ENCODE peak calls at places on chromosome 15, in seven cellular contexts. B is adipocyte, R is GM04503, K is kidney tubule cell, I is right cardiac atrium, Y is GM23248, O is NCI-H2171 treated with DMSO at 0.1 percent for 48 hours. V is an unnamed sample.

GRCh38 chr15:76163429-76164020 is 103.7 kb downstream of the TMEM266 start:
- DNase-seq in B (peak; percentile 76), R (no peak), K (no peak), I (peak; percentile 94), Y (peak; percentile 92), O (no peak), V (peak; percentile 52)

GRCh38 chr15:60781211-60781713 is 302.3 kb upstream of the ICE2 start:
- DNase-seq in B (no peak), R (no peak), K (no peak), I (peak; percentile 75), Y (no peak), O (no peak), V (no peak)

GRCh38 chr15:65939901-65940617 is 70.8 kb downstream of the RAB11A start:
- DNase-seq in B (peak; percentile 96), R (peak; percentile 87), K (peak; percentile 95), I (no peak), Y (peak; percentile 95), O (no peak), V (peak; percentile 46)

GRCh38 chr15:44482088-44482487 is 54.7 kb downstream of the CTDSPL2 start:
- DNase-seq in B (no peak), R (no peak), K (peak; percentile 53), I (no peak), Y (no peak), O (no peak), V (no peak)

GRCh38 chr15:84855032-84855645 is 29.3 kb upstream of the SLC28A1 start:
- DNase-seq in B (no peak), R (no peak), K (no peak), I (no peak), Y (no peak), O (peak; percentile 8), V (no peak)

GRCh38 chr15:90209591-90209990 is 8.5 kb downstream of the SEMA4B start:
- DNase-seq in B (no peak), R (no peak), K (peak; percentile 68), I (peak; percentile 8), Y (no peak), O (no peak), V (no peak)

GRCh38 chr15:40992825-40993224 is 39.6 kb downstream of the CHAC1 start:
- DNase-seq in B (no peak), R (no peak), K (no peak), I (no peak), Y (no peak), O (no peak), V (no peak)

GRCh38 chr15:74376226-74376625 is 8.8 kb upstream of the CYP11A1 start:
- DNase-seq in B (no peak), R (no peak), K (no peak), I (no peak), Y (no peak), O (no peak), V (no peak)

GRCh38 chr15:79431636-79432344 is at the start of gene MINAR1:
- DNase-seq in B (peak; percentile 74), R (peak; percentile 11), K (peak; percentile 60), I (peak; percentile 69), Y (peak; percentile 80), O (peak; percentile 43), V (peak; percentile 35)

GRCh38 chr15:72319360-72319984 is 485 bp downstream of the CELF6 start:
- DNase-seq in B (peak; percentile 82), R (no peak), K (peak; percentile 52), I (peak; percentile 90), Y (peak; percentile 80), O (no peak), V (peak; percentile 69)

GRCh38 chr15:38454687-38455071 is 752 bp downstream of the FAM98B start:
- DNase-seq in B (peak; percentile 59), R (no peak), K (peak; percentile 22), I (no peak), Y (peak; percentile 41), O (no peak), V (no peak)

GRCh38 chr15:37740623-37741141 is 193.8 kb upstream of the TMCO5A start:
- DNase-seq in B (no peak), R (no peak), K (no peak), I (no peak), Y (no peak), O (no peak), V (no peak)

GRCh38 chr15:75420698-75421097 is 30.8 kb downstream of the SIN3A start:
- DNase-seq in B (peak; percentile 38), R (no peak), K (peak; percentile 14), I (no peak), Y (peak; percentile 42), O (no peak), V (no peak)

GRCh38 chr15:31156226-31156625 is 54.7 kb upstream of the TRPM1 start:
- DNase-seq in B (no peak), R (no peak), K (no peak), I (no peak), Y (no peak), O (no peak), V (no peak)

GRCh38 chr15:70267879-70268278 is 170.2 kb upstream of the TLE3 start:
- DNase-seq in B (no peak), R (no peak), K (peak; percentile 80), I (no peak), Y (peak; percentile 69), O (no peak), V (peak; percentile 3)

GRCh38 chr15:25735550-25736384 is 127.4 kb downstream of the ATP10A start:
- DNase-seq in B (no peak), R (no peak), K (no peak), I (no peak), Y (no peak), O (peak; percentile 47), V (no peak)

V was measured in heart left ventricle.